ENCODE peak calls at places on chromosomes 3 and 15, in seven cellular contexts. One of them, this sample, is unnamed.

GRCh38 chr3:114686624-114687023 is 392.8 kb downstream of the TIGIT start:
- DNase-seq in dorsolateral prefrontal cortex: no peak
- DNase-seq in brain microvascular endothelial cell: no peak
- DNase-seq in esophagus squamous epithelium: no peak
- DNase-seq in sigmoid colon: no peak
- DNase-seq in cardiac muscle cell: no peak
- DNase-seq in fibroblast of the aortic adventitia: peak
- DNase-seq in this sample: no peak

GRCh38 chr3:79012946-79013362 is 754.8 kb downstream of the ROBO1 start:
- DNase-seq in sigmoid colon: no peak
- DNase-seq in dorsolateral prefrontal cortex: peak
- DNase-seq in brain microvascular endothelial cell: no peak
- DNase-seq in esophagus squamous epithelium: no peak
- DNase-seq in fibroblast of the aortic adventitia: no peak
- DNase-seq in cardiac muscle cell: no peak
- DNase-seq in this sample: no peak

GRCh38 chr15:100762913-100763627 is 116.6 kb upstream of the ALDH1A3 start:
- DNase-seq in fibroblast of the aortic adventitia: no peak
- DNase-seq in dorsolateral prefrontal cortex: no peak
- DNase-seq in esophagus squamous epithelium: no peak
- DNase-seq in cardiac muscle cell: no peak
- DNase-seq in sigmoid colon: no peak
- DNase-seq in brain microvascular endothelial cell: no peak
- DNase-seq in this sample: no peak

GRCh38 chr3:168498194-168498593 is 402.5 kb upstream of the GOLIM4 start:
- DNase-seq in fibroblast of the aortic adventitia: no peak
- DNase-seq in cardiac muscle cell: no peak
- DNase-seq in sigmoid colon: no peak
- DNase-seq in dorsolateral prefrontal cortex: no peak
- DNase-seq in brain microvascular endothelial cell: no peak
- DNase-seq in esophagus squamous epithelium: no peak
- DNase-seq in this sample: no peak

GRCh38 chr3:15819576-15819975 is 21.8 kb upstream of the ANKRD28 start:
- DNase-seq in esophagus squamous epithelium: no peak
- DNase-seq in sigmoid colon: no peak
- DNase-seq in cardiac muscle cell: no peak
- DNase-seq in fibroblast of the aortic adventitia: no peak
- DNase-seq in brain microvascular endothelial cell: no peak
- DNase-seq in dorsolateral prefrontal cortex: no peak
- DNase-seq in this sample: no peak

GRCh38 chr15:70062321-70062956 is 35.3 kb downstream of the TLE3 start:
- DNase-seq in fibroblast of the aortic adventitia: peak
- DNase-seq in esophagus squamous epithelium: no peak
- DNase-seq in sigmoid colon: peak
- DNase-seq in brain microvascular endothelial cell: peak
- DNase-seq in dorsolateral prefrontal cortex: peak
- DNase-seq in cardiac muscle cell: no peak
- DNase-seq in this sample: no peak

GRCh38 chr3:40451551-40451950 is 5.6 kb upstream of the RPL14 start:
- DNase-seq in brain microvascular endothelial cell: no peak
- DNase-seq in dorsolateral prefrontal cortex: no peak
- DNase-seq in cardiac muscle cell: no peak
- DNase-seq in esophagus squamous epithelium: no peak
- DNase-seq in sigmoid colon: no peak
- DNase-seq in fibroblast of the aortic adventitia: no peak
- DNase-seq in this sample: no peak

GRCh38 chr3:53730565-53730964 is 115.7 kb downstream of the CHDH start:
- DNase-seq in sigmoid colon: no peak
- DNase-seq in brain microvascular endothelial cell: peak
- DNase-seq in dorsolateral prefrontal cortex: peak
- DNase-seq in esophagus squamous epithelium: no peak
- DNase-seq in fibroblast of the aortic adventitia: peak
- DNase-seq in cardiac muscle cell: no peak
- DNase-seq in this sample: no peak

GRCh38 chr15:80779658-80780415 is 667 bp downstream of the CEMIP start:
- DNase-seq in sigmoid colon: no peak
- DNase-seq in cardiac muscle cell: peak
- DNase-seq in dorsolateral prefrontal cortex: no peak
- DNase-seq in esophagus squamous epithelium: no peak
- DNase-seq in fibroblast of the aortic adventitia: peak
- DNase-seq in brain microvascular endothelial cell: no peak
- DNase-seq in this sample: no peak

GRCh38 chr15:59111267-59111666 is 6.3 kb downstream of the CCNB2 start:
- DNase-seq in cardiac muscle cell: no peak
- DNase-seq in esophagus squamous epithelium: no peak
- DNase-seq in sigmoid colon: no peak
- DNase-seq in fibroblast of the aortic adventitia: no peak
- DNase-seq in dorsolateral prefrontal cortex: no peak
- DNase-seq in brain microvascular endothelial cell: no peak
- DNase-seq in this sample: no peak

GRCh38 chr15:25775317-25775912 is 87.7 kb downstream of the ATP10A start:
- DNase-seq in brain microvascular endothelial cell: peak
- DNase-seq in fibroblast of the aortic adventitia: peak
- DNase-seq in esophagus squamous epithelium: no peak
- DNase-seq in cardiac muscle cell: no peak
- DNase-seq in sigmoid colon: no peak
- DNase-seq in dorsolateral prefrontal cortex: no peak
- DNase-seq in this sample: peak

GRCh38 chr15:52148409-52148808 is 35.8 kb upstream of the BCL2L10 start:
- DNase-seq in cardiac muscle cell: no peak
- DNase-seq in brain microvascular endothelial cell: no peak
- DNase-seq in dorsolateral prefrontal cortex: no peak
- DNase-seq in sigmoid colon: no peak
- DNase-seq in esophagus squamous epithelium: no peak
- DNase-seq in fibroblast of the aortic adventitia: no peak
- DNase-seq in this sample: no peak

GRCh38 chr3:191330309-191330712 is at the start of gene UTS2B:
- DNase-seq in dorsolateral prefrontal cortex: no peak
- DNase-seq in brain microvascular endothelial cell: peak
- DNase-seq in esophagus squamous epithelium: no peak
- DNase-seq in fibroblast of the aortic adventitia: peak
- DNase-seq in sigmoid colon: no peak
- DNase-seq in cardiac muscle cell: no peak
- DNase-seq in this sample: no peak

GRCh38 chr3:28575100-28575747 is 226.6 kb upstream of the AZI2 start:
- DNase-seq in sigmoid colon: no peak
- DNase-seq in cardiac muscle cell: peak
- DNase-seq in dorsolateral prefrontal cortex: peak
- DNase-seq in esophagus squamous epithelium: no peak
- DNase-seq in fibroblast of the aortic adventitia: no peak
- DNase-seq in brain microvascular endothelial cell: no peak
- DNase-seq in this sample: no peak

GRCh38 chr3:168696119-168696518 is 600.4 kb upstream of the GOLIM4 start:
- DNase-seq in sigmoid colon: no peak
- DNase-seq in dorsolateral prefrontal cortex: no peak
- DNase-seq in esophagus squamous epithelium: no peak
- DNase-seq in cardiac muscle cell: no peak
- DNase-seq in fibroblast of the aortic adventitia: no peak
- DNase-seq in brain microvascular endothelial cell: no peak
- DNase-seq in this sample: no peak

GRCh38 chr3:38165722-38166387 is 518 bp downstream of the OXSR1 start:
- DNase-seq in cardiac muscle cell: no peak
- DNase-seq in dorsolateral prefrontal cortex: no peak
- DNase-seq in brain microvascular endothelial cell: peak
- DNase-seq in sigmoid colon: peak
- DNase-seq in esophagus squamous epithelium: no peak
- DNase-seq in fibroblast of the aortic adventitia: peak
- DNase-seq in this sample: no peak

GRCh38 chr3:38164136-38164965 is 986 bp upstream of the OXSR1 start:
- DNase-seq in dorsolateral prefrontal cortex: no peak
- DNase-seq in sigmoid colon: no peak
- DNase-seq in brain microvascular endothelial cell: no peak
- DNase-seq in cardiac muscle cell: no peak
- DNase-seq in fibroblast of the aortic adventitia: no peak
- DNase-seq in esophagus squamous epithelium: no peak
- DNase-seq in this sample: no peak

GRCh38 chr3:38164966-38165721 is at the start of gene OXSR1:
- DNase-seq in sigmoid colon: peak
- DNase-seq in fibroblast of the aortic adventitia: peak
- DNase-seq in esophagus squamous epithelium: peak
- DNase-seq in dorsolateral prefrontal cortex: peak
- DNase-seq in cardiac muscle cell: peak
- DNase-seq in brain microvascular endothelial cell: peak
- DNase-seq in this sample: peak

GRCh38 chr3:38158472-38158871 is 6.9 kb upstream of the OXSR1 start:
- DNase-seq in cardiac muscle cell: no peak
- DNase-seq in sigmoid colon: no peak
- DNase-seq in fibroblast of the aortic adventitia: no peak
- DNase-seq in brain microvascular endothelial cell: no peak
- DNase-seq in esophagus squamous epithelium: no peak
- DNase-seq in dorsolateral prefrontal cortex: no peak
- DNase-seq in this sample: no peak

GRCh38 chr3:38163117-38163870 is 2.0 kb upstream of the OXSR1 start:
- DNase-seq in brain microvascular endothelial cell: no peak
- DNase-seq in cardiac muscle cell: no peak
- DNase-seq in esophagus squamous epithelium: no peak
- DNase-seq in fibroblast of the aortic adventitia: no peak
- DNase-seq in dorsolateral prefrontal cortex: no peak
- DNase-seq in sigmoid colon: no peak
- DNase-seq in this sample: no peak
- TF ChIP-seq CTCF in brain microvascular endothelial cell: peak
- TF ChIP-seq CTCF in cardiac muscle cell: no peak
- TF ChIP-seq CTCF in esophagus squamous epithelium: peak
- TF ChIP-seq CTCF in fibroblast of the aortic adventitia: peak
- TF ChIP-seq CTCF in dorsolateral prefrontal cortex: no peak
- TF ChIP-seq CTCF in sigmoid colon: no peak
- TF ChIP-seq CTCF in this sample: no peak

GRCh38 chr3:52014613-52015012 is 18.9 kb upstream of the RPL29 start:
- DNase-seq in cardiac muscle cell: peak
- DNase-seq in sigmoid colon: no peak
- DNase-seq in esophagus squamous epithelium: no peak
- DNase-seq in dorsolateral prefrontal cortex: no peak
- DNase-seq in brain microvascular endothelial cell: no peak
- DNase-seq in fibroblast of the aortic adventitia: no peak
- DNase-seq in this sample: no peak
- TF ChIP-seq CTCF in cardiac muscle cell: peak
- TF ChIP-seq CTCF in sigmoid colon: no peak
- TF ChIP-seq CTCF in esophagus squamous epithelium: no peak
- TF ChIP-seq CTCF in dorsolateral prefrontal cortex: peak
- TF ChIP-seq CTCF in brain microvascular endothelial cell: peak
- TF ChIP-seq CTCF in fibroblast of the aortic adventitia: peak
- TF ChIP-seq CTCF in this sample: peak

DNA sequence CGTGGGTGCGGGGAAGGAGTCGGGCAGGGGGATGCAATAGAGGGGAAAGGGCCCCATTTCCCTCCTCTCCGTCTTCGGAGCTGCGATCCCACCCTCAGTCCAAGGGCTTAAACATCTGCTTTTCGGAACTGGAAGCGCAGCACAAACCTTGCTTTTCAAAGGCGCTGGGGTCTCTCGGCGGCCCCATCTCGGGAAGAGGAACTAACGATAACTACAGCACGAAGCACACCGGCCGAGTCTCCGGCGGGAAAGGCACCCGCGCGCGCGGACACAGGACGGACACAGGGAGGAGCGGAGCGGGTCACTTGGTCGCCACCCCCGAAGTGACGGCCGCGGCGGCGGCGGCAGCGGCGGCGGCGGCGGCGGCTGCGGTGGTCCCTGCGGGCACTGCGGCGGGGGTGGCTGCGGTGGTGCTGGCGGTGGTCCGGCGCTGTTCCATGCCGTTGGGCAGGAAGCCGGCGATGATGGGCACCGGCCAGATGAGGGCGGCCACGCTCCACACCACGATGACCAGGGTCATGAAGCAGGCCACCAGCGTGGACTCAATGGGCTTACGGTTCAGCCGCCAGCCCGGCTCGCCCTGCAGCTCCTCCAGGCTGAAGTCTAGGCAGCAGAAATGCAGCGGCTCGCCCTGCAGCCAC is 1.1 kb downstream of the TMEM158 start:
- DNase-seq in brain microvascular endothelial cell: peak
- DNase-seq in fibroblast of the aortic adventitia: peak
- DNase-seq in sigmoid colon: peak
- DNase-seq in dorsolateral prefrontal cortex: peak
- DNase-seq in esophagus squamous epithelium: no peak
- DNase-seq in cardiac muscle cell: peak
- DNase-seq in this sample: peak
- TF ChIP-seq CTCF in brain microvascular endothelial cell: peak
- TF ChIP-seq CTCF in fibroblast of the aortic adventitia: peak
- TF ChIP-seq CTCF in sigmoid colon: no peak
- TF ChIP-seq CTCF in dorsolateral prefrontal cortex: peak
- TF ChIP-seq CTCF in esophagus squamous epithelium: peak
- TF ChIP-seq CTCF in cardiac muscle cell: peak
- TF ChIP-seq CTCF in this sample: peak

GRCh38 chr3:176816937-176817336 is 380.3 kb downstream of the TBL1XR1 start:
- DNase-seq in sigmoid colon: no peak
- DNase-seq in dorsolateral prefrontal cortex: no peak
- DNase-seq in esophagus squamous epithelium: no peak
- DNase-seq in fibroblast of the aortic adventitia: no peak
- DNase-seq in brain microvascular endothelial cell: no peak
- DNase-seq in cardiac muscle cell: no peak
- DNase-seq in this sample: no peak

DNA sequence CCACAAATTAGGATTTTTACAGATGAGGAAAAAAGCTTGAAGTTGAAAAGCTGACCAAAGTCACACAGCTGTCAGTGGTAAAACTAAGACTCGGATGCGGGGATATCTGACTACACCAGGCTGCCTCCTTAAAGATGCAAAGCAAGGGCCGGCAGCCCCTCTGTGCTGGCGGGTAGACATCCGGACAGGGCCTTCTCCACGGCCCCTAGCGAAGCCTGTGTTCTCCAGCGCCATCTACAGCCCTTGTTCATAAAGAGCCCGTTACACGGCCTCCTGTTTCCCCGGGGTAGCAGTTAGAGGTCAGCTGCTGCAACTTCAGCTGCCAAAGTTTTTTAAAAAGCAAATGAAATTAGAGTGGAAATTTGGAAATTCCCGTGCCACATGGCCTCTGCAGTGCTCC is 383.0 kb downstream of the TBL1XR1 start:
- DNase-seq in fibroblast of the aortic adventitia: peak
- DNase-seq in dorsolateral prefrontal cortex: peak
- DNase-seq in sigmoid colon: peak
- DNase-seq in brain microvascular endothelial cell: peak
- DNase-seq in esophagus squamous epithelium: no peak
- DNase-seq in cardiac muscle cell: peak
- DNase-seq in this sample: no peak
- TF ChIP-seq CTCF in fibroblast of the aortic adventitia: peak
- TF ChIP-seq CTCF in dorsolateral prefrontal cortex: peak
- TF ChIP-seq CTCF in sigmoid colon: peak
- TF ChIP-seq CTCF in brain microvascular endothelial cell: peak
- TF ChIP-seq CTCF in esophagus squamous epithelium: peak
- TF ChIP-seq CTCF in cardiac muscle cell: peak
- TF ChIP-seq CTCF in this sample: peak

DNA sequence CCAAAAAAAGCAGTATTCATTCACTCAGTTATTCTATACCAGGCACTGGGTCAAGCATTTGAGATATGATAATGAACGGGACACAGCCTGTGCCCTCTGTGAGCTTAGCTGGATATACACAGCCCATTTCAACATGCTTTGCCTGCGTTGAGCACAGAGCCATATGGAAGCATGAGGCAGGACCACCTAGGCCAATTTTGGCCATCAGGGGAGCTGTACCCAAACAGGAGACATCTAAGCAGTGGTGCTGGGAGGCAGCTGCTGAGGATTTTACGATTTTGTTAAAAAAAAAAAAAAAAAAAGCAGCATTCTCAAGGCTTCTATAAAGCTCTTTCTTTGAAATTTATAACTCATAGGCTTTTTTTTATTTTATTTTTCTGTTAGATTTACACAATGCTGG is 87.2 kb upstream of the SLC2A2 start:
- DNase-seq in esophagus squamous epithelium: no peak
- DNase-seq in dorsolateral prefrontal cortex: no peak
- DNase-seq in fibroblast of the aortic adventitia: no peak
- DNase-seq in sigmoid colon: no peak
- DNase-seq in cardiac muscle cell: no peak
- DNase-seq in brain microvascular endothelial cell: no peak
- DNase-seq in this sample: no peak
- TF ChIP-seq CTCF in esophagus squamous epithelium: no peak
- TF ChIP-seq CTCF in dorsolateral prefrontal cortex: no peak
- TF ChIP-seq CTCF in fibroblast of the aortic adventitia: peak
- TF ChIP-seq CTCF in sigmoid colon: no peak
- TF ChIP-seq CTCF in cardiac muscle cell: peak
- TF ChIP-seq CTCF in brain microvascular endothelial cell: peak
- TF ChIP-seq CTCF in this sample: peak

This sample was measured in D721Med.